ENCODE peak calls at places on chromosomes 13 and 19, in seven cellular contexts. V, H, K, G, R, Y and T are unnamed samples.

GRCh38 chr13:74187564-74187963 is 53.4 kb upstream of the KLF12 start:
- DNase-seq in K (no peak), R (no peak), Y (no peak), H (no peak), G (no peak), V (no peak), T (no peak)

GRCh38 chr13:110400786-110401533 is 93.9 kb downstream of the COL4A2 start:
- DNase-seq in K (no peak), V (no peak), H (no peak), R (no peak), G (no peak), Y (no peak), T (no peak)

GRCh38 chr19:47707135-47707925 is 5.9 kb upstream of the EHD2 start:
- DNase-seq in R (peak; percentile 76), K (peak; percentile 66), Y (peak; percentile 59), G (peak; percentile 95), V (peak; percentile 63), H (peak; percentile 29), T (peak; percentile 84)

GRCh38 chr19:5308471-5309437 is 31.9 kb downstream of the PTPRS start:
- DNase-seq in R (no peak), G (peak; percentile 33), H (no peak), V (peak; percentile 75), Y (no peak), K (no peak), T (peak; percentile 64)

GRCh38 chr19:56751078-56751489 is 79.5 kb upstream of the ZNF835 start:
- DNase-seq in R (no peak), V (peak; percentile 80), H (no peak), K (no peak), G (no peak), Y (no peak), T (no peak)

GRCh38 chr19:17254636-17255035 is 8.9 kb upstream of the NR2F6 start:
- DNase-seq in V (no peak), G (peak; percentile 60), R (no peak), Y (no peak), K (no peak), H (no peak), T (no peak)

GRCh38 chr19:4338441-4339350 is at the start of gene STAP2:
- DNase-seq in Y (no peak), V (no peak), H (no peak), R (no peak), G (no peak), K (no peak), T (no peak)

GRCh38 chr13:68846663-68847062 is 1261.0 kb upstream of the ATXN8OS start:
- DNase-seq in V (no peak), K (no peak), H (no peak), Y (no peak), G (no peak), R (no peak), T (no peak)

GRCh38 chr19:13127051-13127450 is 9.0 kb downstream of the NACC1 start:
- DNase-seq in G (no peak), K (no peak), Y (no peak), H (no peak), V (no peak), R (no peak), T (no peak)

GRCh38 chr19:29880498-29881081 is 61.4 kb upstream of the URI1 start:
- DNase-seq in H (no peak), K (no peak), Y (no peak), G (no peak), R (no peak), V (no peak), T (no peak)

GRCh38 chr13:77832339-77833100 is 86.1 kb downstream of the EDNRB start:
- DNase-seq in V (no peak), R (peak; percentile 92), H (no peak), K (no peak), G (peak; percentile 36), Y (no peak), T (no peak)

GRCh38 chr13:97810152-97810551 is 143.3 kb upstream of the IPO5 start:
- DNase-seq in H (no peak), G (peak; percentile 10), R (no peak), K (no peak), V (no peak), Y (no peak), T (no peak)

GRCh38 chr13:78625384-78625783 is 22.0 kb upstream of the POU4F1 start:
- DNase-seq in H (no peak), Y (no peak), R (no peak), V (no peak), G (no peak), K (no peak), T (no peak)

GRCh38 chr13:79451500-79451962 is 29.4 kb upstream of the NDFIP2 start:
- DNase-seq in V (no peak), Y (peak; percentile 88), K (peak; percentile 63), H (peak; percentile 81), R (peak; percentile 91), G (peak; percentile 98), T (no peak)

GRCh38 chr19:35462476-35462953 is 14.5 kb downstream of the FFAR2 start:
- DNase-seq in G (peak; percentile 75), H (peak; percentile 97), V (no peak), Y (peak; percentile 66), R (peak; percentile 87), K (peak; percentile 86), T (no peak)

GRCh38 chr13:34408635-34409034 is 533.4 kb upstream of the NBEA start:
- DNase-seq in Y (no peak), H (no peak), K (no peak), G (no peak), R (no peak), V (no peak), T (no peak)

GRCh38 chr19:37014456-37014855 is 63.8 kb upstream of the ZNF420 start:
- DNase-seq in R (no peak), K (no peak), Y (no peak), G (no peak), H (no peak), V (no peak), T (no peak)

GRCh38 chr19:23283925-23284324 is 33.7 kb upstream of the ZNF724 start:
- DNase-seq in K (peak; percentile 42), G (peak; percentile 78), Y (peak; percentile 36), R (peak; percentile 30), V (no peak), H (no peak), T (no peak)

GRCh38 chr19:918481-919156 is 1.5 kb downstream of the KISS1R start:
- DNase-seq in H (no peak), G (no peak), K (no peak), R (no peak), Y (no peak), V (no peak), T (no peak)

GRCh38 chr13:91144054-91144453 is 203.4 kb upstream of the MIR17HG start:
- DNase-seq in K (no peak), Y (no peak), G (peak; percentile 4), H (no peak), V (no peak), R (no peak), T (no peak)

GRCh38 chr13:72125561-72125960 is 258.6 kb upstream of the DACH1 start:
- DNase-seq in K (no peak), H (no peak), V (no peak), Y (no peak), R (no peak), G (no peak), T (no peak)

GRCh38 chr19:48556163-48556562 is 4.2 kb downstream of the SULT2B1 start:
- DNase-seq in Y (no peak), H (no peak), V (no peak), R (no peak), G (no peak), K (no peak), T (no peak)

GRCh38 chr19:40719414-40719894 is 2.5 kb downstream of the ITPKC start:
- DNase-seq in H (no peak), K (no peak), Y (no peak), R (no peak), V (no peak), G (no peak), T (no peak)